ENCODE peak calls at places on chromosomes 7 and 10, in four cellular contexts. One of them, this sample, is unnamed.

GRCh38 chr10:89792187-89792586 is 90.8 kb downstream of the KIF20B start:
- DNase-seq in AG04450: no peak
- DNase-seq in HFF-Myc: no peak
- DNase-seq in BJ: no peak
- DNase-seq in this sample: no peak

GRCh38 chr7:73828107-73828803 is 2.5 kb upstream of the CLDN4 start:
- DNase-seq in AG04450: no peak
- DNase-seq in HFF-Myc: no peak
- DNase-seq in BJ: no peak
- DNase-seq in this sample: no peak

GRCh38 chr7:90816511-90817142 is 220.5 kb downstream of the CDK14 start:
- DNase-seq in AG04450: peak
- DNase-seq in HFF-Myc: peak
- DNase-seq in BJ: peak
- DNase-seq in this sample: peak

GRCh38 chr10:63788152-63788821 is 267.1 kb downstream of the REEP3 start:
- DNase-seq in AG04450: no peak
- DNase-seq in HFF-Myc: no peak
- DNase-seq in BJ: no peak
- DNase-seq in this sample: no peak

GRCh38 chr7:19915596-19915995 is 142.2 kb upstream of the TMEM196 start:
- DNase-seq in AG04450: no peak
- DNase-seq in HFF-Myc: no peak
- DNase-seq in BJ: no peak
- DNase-seq in this sample: no peak

GRCh38 chr10:2929457-2929856 is 137.9 kb upstream of the PFKP start:
- DNase-seq in AG04450: no peak
- DNase-seq in HFF-Myc: no peak
- DNase-seq in BJ: no peak
- DNase-seq in this sample: no peak

GRCh38 chr7:30925117-30925516 is 13.5 kb downstream of the AQP1 start:
- DNase-seq in AG04450: no peak
- DNase-seq in HFF-Myc: no peak
- DNase-seq in BJ: no peak
- DNase-seq in this sample: no peak

GRCh38 chr7:132464740-132465139 is 111.5 kb downstream of the PLXNA4 start:
- DNase-seq in AG04450: no peak
- DNase-seq in HFF-Myc: no peak
- DNase-seq in BJ: no peak
- DNase-seq in this sample: no peak

GRCh38 chr7:129845972-129846327 is 106.8 kb downstream of the UBE2H start:
- DNase-seq in AG04450: peak
- DNase-seq in HFF-Myc: no peak
- DNase-seq in BJ: peak
- DNase-seq in this sample: no peak

GRCh38 chr10:106682175-106682574 is 482.3 kb downstream of the SORCS1 start:
- DNase-seq in AG04450: no peak
- DNase-seq in HFF-Myc: no peak
- DNase-seq in BJ: no peak
- DNase-seq in this sample: no peak

GRCh38 chr7:116198748-116199410 is 11.5 kb upstream of the TES start:
- DNase-seq in AG04450: no peak
- DNase-seq in HFF-Myc: no peak
- DNase-seq in BJ: no peak
- DNase-seq in this sample: no peak

GRCh38 chr10:88080213-88080612 is 216.8 kb downstream of the PTEN start:
- DNase-seq in AG04450: no peak
- DNase-seq in HFF-Myc: no peak
- DNase-seq in BJ: no peak
- DNase-seq in this sample: peak

GRCh38 chr7:142549007-142549406 is 200.3 kb upstream of the PRSS1 start:
- DNase-seq in AG04450: no peak
- DNase-seq in HFF-Myc: no peak
- DNase-seq in BJ: peak
- DNase-seq in this sample: no peak

GRCh38 chr10:28503114-28503513 is 29.8 kb upstream of the WAC start:
- DNase-seq in AG04450: no peak
- DNase-seq in HFF-Myc: peak
- DNase-seq in BJ: no peak
- DNase-seq in this sample: no peak
- TF ChIP-seq CTCF in AG04450: no peak
- TF ChIP-seq CTCF in HFF-Myc: no peak
- TF ChIP-seq CTCF in BJ: no peak
- TF ChIP-seq CTCF in this sample: no peak

DNA sequence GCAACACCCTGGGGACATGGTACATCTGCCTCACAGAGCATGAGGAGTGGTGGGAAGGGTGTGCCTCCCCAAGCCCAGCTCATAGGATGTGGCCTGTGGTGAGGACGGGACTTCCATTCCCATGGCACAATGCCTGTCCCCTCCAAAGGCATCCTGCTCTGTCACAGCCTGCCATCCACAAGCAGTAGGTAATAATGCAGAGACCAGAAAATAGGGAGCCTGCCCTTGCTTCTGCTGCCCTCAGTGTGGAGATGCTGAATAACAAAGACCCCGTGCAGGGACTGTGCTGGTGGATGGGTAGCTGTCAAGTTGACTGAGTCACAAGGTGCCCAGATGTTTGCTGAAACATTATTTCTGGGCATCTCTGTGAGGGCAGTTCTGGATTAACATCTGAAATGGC is 199.9 kb upstream of the GRB10 start:
- DNase-seq in AG04450: no peak
- DNase-seq in HFF-Myc: no peak
- DNase-seq in BJ: no peak
- DNase-seq in this sample: no peak
- TF ChIP-seq CTCF in AG04450: no peak
- TF ChIP-seq CTCF in HFF-Myc: peak
- TF ChIP-seq CTCF in BJ: no peak
- TF ChIP-seq CTCF in this sample: no peak

GRCh38 chr7:47194516-47194915 is 387.4 kb downstream of the TNS3 start:
- DNase-seq in AG04450: no peak
- DNase-seq in HFF-Myc: no peak
- DNase-seq in BJ: no peak
- DNase-seq in this sample: no peak

GRCh38 chr7:47196106-47196630 is 385.7 kb downstream of the TNS3 start:
- DNase-seq in AG04450: no peak
- DNase-seq in HFF-Myc: no peak
- DNase-seq in BJ: no peak
- DNase-seq in this sample: no peak

GRCh38 chr7:47198159-47198558 is 383.8 kb downstream of the TNS3 start:
- DNase-seq in AG04450: no peak
- DNase-seq in HFF-Myc: no peak
- DNase-seq in BJ: no peak
- DNase-seq in this sample: no peak

GRCh38 chr7:47197508-47197907 is 384.4 kb downstream of the TNS3 start:
- DNase-seq in AG04450: no peak
- DNase-seq in HFF-Myc: no peak
- DNase-seq in BJ: no peak
- DNase-seq in this sample: no peak

DNA sequence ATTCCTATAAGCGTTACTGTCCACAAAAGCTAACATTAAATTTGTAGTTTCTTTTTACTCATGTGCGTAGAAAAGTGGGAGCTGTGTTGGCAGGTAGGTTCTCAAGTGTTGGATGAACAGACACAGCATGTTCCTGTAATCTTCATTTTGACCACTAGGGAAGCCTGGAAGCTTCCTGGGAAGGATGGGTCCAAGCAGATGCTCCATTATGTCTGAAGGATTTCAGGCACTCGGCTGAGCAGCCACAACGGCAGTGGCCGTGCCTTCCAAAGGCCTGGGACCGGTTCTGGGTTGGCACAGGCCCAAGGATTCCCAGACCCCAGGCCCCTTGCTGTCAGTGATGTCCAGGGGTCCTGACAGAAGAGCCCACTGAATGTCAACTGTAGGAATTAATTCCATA is 386.3 kb downstream of the TNS3 start:
- DNase-seq in AG04450: no peak
- DNase-seq in HFF-Myc: no peak
- DNase-seq in BJ: no peak
- DNase-seq in this sample: no peak
- TF ChIP-seq CTCF in AG04450: peak
- TF ChIP-seq CTCF in HFF-Myc: peak
- TF ChIP-seq CTCF in BJ: peak
- TF ChIP-seq CTCF in this sample: no peak

DNA sequence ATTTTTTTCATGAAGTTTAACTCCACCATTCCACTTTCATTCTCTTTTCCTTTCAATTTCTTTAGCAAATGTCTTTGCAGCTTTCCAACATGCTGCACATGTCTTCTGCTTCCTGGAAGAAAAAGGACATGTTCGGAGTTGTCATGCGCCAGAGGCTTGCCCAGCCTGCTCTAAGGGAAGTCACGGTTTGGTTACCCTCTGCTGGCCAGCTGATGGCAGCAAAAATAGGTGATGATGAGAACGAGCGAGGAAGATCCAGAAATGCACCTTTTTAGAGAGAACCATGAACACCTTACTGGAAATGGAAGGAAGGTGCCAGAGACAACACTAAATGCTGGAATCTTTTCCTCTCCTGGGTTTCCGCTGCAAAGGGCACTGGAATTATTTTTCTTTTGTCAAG is 4.9 kb upstream of the ZSCAN21 start:
- DNase-seq in AG04450: no peak
- DNase-seq in HFF-Myc: no peak
- DNase-seq in BJ: no peak
- DNase-seq in this sample: no peak
- TF ChIP-seq CTCF in AG04450: no peak
- TF ChIP-seq CTCF in HFF-Myc: no peak
- TF ChIP-seq CTCF in BJ: no peak
- TF ChIP-seq CTCF in this sample: no peak

DNA sequence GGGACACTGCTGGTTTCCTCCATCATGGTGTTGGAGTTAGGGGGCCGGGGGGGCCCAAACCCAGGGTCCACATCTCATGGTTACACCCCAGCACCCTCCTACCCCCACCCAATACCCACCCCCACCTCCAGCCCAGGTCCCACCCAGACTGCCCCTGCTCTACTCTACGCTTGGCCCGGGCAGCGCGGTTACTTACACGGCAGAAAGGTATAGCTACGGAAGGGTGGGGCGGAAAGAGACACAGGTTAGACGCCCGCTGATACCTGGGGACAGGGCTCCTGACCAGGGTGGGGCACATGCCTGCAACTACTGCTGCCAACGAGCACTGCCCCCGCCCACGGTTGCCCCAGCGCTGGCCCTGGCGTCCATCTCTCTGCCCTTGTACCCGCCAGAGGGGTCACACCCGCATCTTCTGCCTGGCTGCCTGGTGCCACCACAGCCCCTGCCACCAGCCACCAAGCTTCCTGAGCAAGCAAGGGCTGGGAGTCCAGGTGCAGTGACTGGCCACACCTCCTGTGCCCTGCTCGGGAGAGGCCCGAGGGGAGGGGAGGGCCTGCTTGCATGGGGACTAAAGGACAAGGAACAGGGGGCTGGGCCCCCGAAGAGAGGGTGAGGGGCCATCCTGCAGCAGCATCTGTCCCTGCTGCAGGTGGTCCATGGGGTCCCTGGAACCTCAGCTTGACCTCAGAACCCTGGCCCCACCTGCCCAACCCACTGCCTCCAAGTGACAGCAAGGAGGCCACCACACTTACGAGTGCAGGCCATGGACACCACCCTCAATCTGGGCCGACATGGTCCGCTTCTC is 16.1 kb downstream of the IMPDH1 start:
- DNase-seq in AG04450: no peak
- DNase-seq in HFF-Myc: no peak
- DNase-seq in BJ: no peak
- DNase-seq in this sample: no peak
- TF ChIP-seq CTCF in AG04450: no peak
- TF ChIP-seq CTCF in HFF-Myc: no peak
- TF ChIP-seq CTCF in BJ: no peak
- TF ChIP-seq CTCF in this sample: no peak

GRCh38 chr10:127690176-127690575 is 46.8 kb upstream of the FOXI2 start:
- DNase-seq in AG04450: no peak
- DNase-seq in HFF-Myc: no peak
- DNase-seq in BJ: no peak
- DNase-seq in this sample: no peak

GRCh38 chr10:127695431-127695830 is 41.6 kb upstream of the FOXI2 start:
- DNase-seq in AG04450: no peak
- DNase-seq in HFF-Myc: no peak
- DNase-seq in BJ: no peak
- DNase-seq in this sample: no peak

GRCh38 chr10:127699311-127699710 is 37.7 kb upstream of the FOXI2 start:
- DNase-seq in AG04450: no peak
- DNase-seq in HFF-Myc: no peak
- DNase-seq in BJ: no peak
- DNase-seq in this sample: no peak

GRCh38 chr10:127694580-127695193 is 42.3 kb upstream of the FOXI2 start:
- DNase-seq in AG04450: no peak
- DNase-seq in HFF-Myc: no peak
- DNase-seq in BJ: no peak
- DNase-seq in this sample: no peak
- TF ChIP-seq CTCF in AG04450: no peak
- TF ChIP-seq CTCF in HFF-Myc: peak
- TF ChIP-seq CTCF in BJ: peak
- TF ChIP-seq CTCF in this sample: no peak

GRCh38 chr7:155412416-155413253 is 45.3 kb upstream of the EN2 start:
- DNase-seq in AG04450: no peak
- DNase-seq in HFF-Myc: peak
- DNase-seq in BJ: no peak
- DNase-seq in this sample: no peak
- TF ChIP-seq CTCF in AG04450: peak
- TF ChIP-seq CTCF in HFF-Myc: peak
- TF ChIP-seq CTCF in BJ: peak
- TF ChIP-seq CTCF in this sample: peak

DNA sequence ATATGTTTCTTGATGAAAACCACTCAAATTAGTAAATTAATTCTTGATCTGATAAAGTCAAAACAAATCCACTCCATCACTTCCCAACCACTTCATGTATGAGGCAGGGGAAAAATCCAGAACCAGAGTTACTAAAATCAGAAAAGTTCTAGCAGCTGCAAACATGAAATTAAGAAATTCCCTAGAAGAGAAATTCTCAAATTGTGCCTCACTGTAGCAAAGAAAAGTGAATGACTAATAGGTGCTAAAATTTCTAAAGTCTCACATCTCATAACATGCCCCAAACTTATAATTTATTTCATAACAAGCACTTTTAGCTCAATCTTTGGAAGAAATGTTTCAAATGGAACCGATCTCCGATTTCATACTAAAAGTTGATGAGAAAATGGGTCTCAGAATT is 345.0 kb upstream of the AOAH start:
- DNase-seq in AG04450: no peak
- DNase-seq in HFF-Myc: no peak
- DNase-seq in BJ: no peak
- DNase-seq in this sample: no peak
- TF ChIP-seq CTCF in AG04450: no peak
- TF ChIP-seq CTCF in HFF-Myc: no peak
- TF ChIP-seq CTCF in BJ: no peak
- TF ChIP-seq CTCF in this sample: no peak

GRCh38 chr10:70594161-70594560 is 8.4 kb downstream of the PRF1 start:
- DNase-seq in AG04450: no peak
- DNase-seq in HFF-Myc: no peak
- DNase-seq in BJ: no peak
- DNase-seq in this sample: no peak
- TF ChIP-seq CTCF in AG04450: no peak
- TF ChIP-seq CTCF in HFF-Myc: no peak
- TF ChIP-seq CTCF in BJ: no peak
- TF ChIP-seq CTCF in this sample: no peak

This sample was measured in AG09319.